ENCODE peak calls at places on chromosomes 16 and 17, in ten cellular contexts. F is CD4-positive, CD25-positive, alpha-beta regulatory T cell; I is aorta; K is GM23248; W is AG10803; Y is spleen; Q is bronchial epithelial cell; L is cardiac fibroblast; R is skeletal muscle cell; D is body of pancreas. A is an unnamed sample.

GRCh38 chr16:67531247-67531646 is 2.6 kb downstream of the RIPOR1 start:
- DNase-seq in F (no peak), I (no peak), K (no peak), W (no peak), Y (peak), Q (no peak), L (no peak), R (no peak), D (no peak), A (no peak)

GRCh38 chr17:7549401-7550055 is 670 bp downstream of the TNFSF12 start:
- DNase-seq in F (peak), I (peak), K (peak), W (no peak), Y (peak), Q (no peak), L (no peak), R (no peak), D (peak), A (no peak)

GRCh38 chr17:79214940-79215604 is 140.4 kb downstream of the ENGASE start:
- DNase-seq in F (no peak), I (no peak), K (no peak), W (no peak), Y (no peak), Q (no peak), L (no peak), R (no peak), D (no peak), A (no peak)

GRCh38 chr16:54938351-54939346 is 8.0 kb downstream of the IRX5 start:
- DNase-seq in F (no peak), I (no peak), K (peak), W (no peak), Y (no peak), Q (no peak), L (no peak), R (no peak), D (no peak), A (peak)

GRCh38 chr17:8151120-8151640 is 1.0 kb downstream of the PER1 start:
- DNase-seq in F (peak), I (peak), K (peak), W (peak), Y (peak), Q (peak), L (peak), R (peak), D (peak), A (peak)

GRCh38 chr16:85606920-85607319 is 6.2 kb upstream of the GSE1 start:
- DNase-seq in F (no peak), I (no peak), K (no peak), W (no peak), Y (no peak), Q (no peak), L (no peak), R (no peak), D (no peak), A (no peak)

GRCh38 chr17:7982666-7983065 is 19.7 kb upstream of the GUCY2D start:
- DNase-seq in F (no peak), I (no peak), K (peak), W (peak), Y (no peak), Q (peak), L (peak), R (no peak), D (no peak), A (peak)

GRCh38 chr16:66728117-66728787 is 23.2 kb downstream of the DYNC1LI2 start:
- DNase-seq in F (peak), I (no peak), K (peak), W (peak), Y (no peak), Q (peak), L (peak), R (no peak), D (peak), A (peak)

GRCh38 chr16:20683812-20684211 is 13.7 kb downstream of the ACSM1 start:
- DNase-seq in F (no peak), I (no peak), K (no peak), W (no peak), Y (no peak), Q (no peak), L (no peak), R (no peak), D (no peak), A (no peak)

GRCh38 chr16:31148281-31148728 is 1.6 kb downstream of the PRSS36 start:
- DNase-seq in F (no peak), I (no peak), K (no peak), W (no peak), Y (no peak), Q (peak), L (no peak), R (no peak), D (peak), A (no peak)

GRCh38 chr16:68743664-68744063 is 6.6 kb downstream of the CDH1 start:
- DNase-seq in F (no peak), I (no peak), K (no peak), W (no peak), Y (no peak), Q (no peak), L (no peak), R (no peak), D (no peak), A (no peak)

GRCh38 chr16:68749424-68749823 is 12.3 kb downstream of the CDH1 start:
- DNase-seq in F (no peak), I (no peak), K (no peak), W (no peak), Y (no peak), Q (no peak), L (no peak), R (no peak), D (no peak), A (no peak)

GRCh38 chr16:68740628-68741346 is 3.7 kb downstream of the CDH1 start:
- DNase-seq in F (no peak), I (no peak), K (no peak), W (no peak), Y (no peak), Q (no peak), L (no peak), R (no peak), D (no peak), A (no peak)

GRCh38 chr16:68746951-68747350 is 9.9 kb downstream of the CDH1 start:
- DNase-seq in F (no peak), I (no peak), K (no peak), W (no peak), Y (no peak), Q (no peak), L (no peak), R (no peak), D (no peak), A (no peak)

DNA sequence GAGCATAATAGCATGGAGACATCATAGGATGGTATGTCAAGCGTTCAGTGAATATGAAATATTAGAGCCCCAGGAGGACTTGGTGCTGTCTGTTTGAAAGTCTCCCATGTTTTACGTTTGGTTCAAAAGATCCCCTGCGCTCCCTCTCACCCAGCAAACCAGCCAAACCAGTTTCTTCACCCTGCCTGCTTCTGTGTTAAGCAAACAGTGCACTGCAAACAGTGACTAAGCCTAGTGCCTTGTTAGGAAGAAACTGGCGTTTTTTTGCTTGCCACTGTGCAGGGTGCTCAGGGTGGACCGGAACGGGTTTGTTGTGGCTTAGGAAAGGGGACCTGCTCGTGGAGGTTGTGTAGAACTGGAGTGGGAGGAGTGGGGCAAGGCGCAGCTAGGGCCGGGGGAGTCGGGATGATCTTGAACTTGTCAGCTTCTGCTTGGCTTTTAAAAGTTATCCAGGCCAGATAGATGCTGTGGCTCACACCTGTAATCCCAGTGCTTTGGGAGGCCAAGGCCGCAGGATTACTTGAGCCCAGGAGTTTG is 7.7 kb downstream of the CDH1 start:
- DNase-seq in F (no peak), I (no peak), K (peak), W (peak), Y (no peak), Q (peak), L (peak), R (no peak), D (peak), A (peak)
- H3K4me3 ChIP-seq in F (no peak), I (no peak), K (no peak), W (no peak), Y (no peak), Q (peak), L (no peak), R (no peak), D (no peak), A (no peak)

GRCh38 chr17:45895969-45896793 is 1.8 kb downstream of the MAPT start:
- DNase-seq in F (no peak), I (no peak), K (peak), W (no peak), Y (no peak), Q (no peak), L (no peak), R (no peak), D (no peak), A (peak)
- H3K4me3 ChIP-seq in F (no peak), I (peak), K (no peak), W (no peak), Y (peak), Q (no peak), L (no peak), R (no peak), D (no peak), A (no peak)

GRCh38 chr16:75048546-75048945 is 49.7 kb downstream of the ZNRF1 start:
- DNase-seq in F (no peak), I (no peak), K (no peak), W (no peak), Y (no peak), Q (no peak), L (no peak), R (no peak), D (no peak), A (no peak)

GRCh38 chr16:75054556-75054947 is 55.7 kb downstream of the ZNRF1 start:
- DNase-seq in F (no peak), I (no peak), K (no peak), W (no peak), Y (no peak), Q (no peak), L (no peak), R (no peak), D (no peak), A (no peak)

GRCh38 chr16:75052481-75053211 is 53.8 kb downstream of the ZNRF1 start:
- DNase-seq in F (no peak), I (no peak), K (no peak), W (no peak), Y (no peak), Q (no peak), L (no peak), R (no peak), D (no peak), A (no peak)

GRCh38 chr16:75058815-75059214 is 57.8 kb downstream of the LDHD start:
- DNase-seq in F (no peak), I (no peak), K (no peak), W (no peak), Y (no peak), Q (no peak), L (no peak), R (no peak), D (no peak), A (peak)

DNA sequence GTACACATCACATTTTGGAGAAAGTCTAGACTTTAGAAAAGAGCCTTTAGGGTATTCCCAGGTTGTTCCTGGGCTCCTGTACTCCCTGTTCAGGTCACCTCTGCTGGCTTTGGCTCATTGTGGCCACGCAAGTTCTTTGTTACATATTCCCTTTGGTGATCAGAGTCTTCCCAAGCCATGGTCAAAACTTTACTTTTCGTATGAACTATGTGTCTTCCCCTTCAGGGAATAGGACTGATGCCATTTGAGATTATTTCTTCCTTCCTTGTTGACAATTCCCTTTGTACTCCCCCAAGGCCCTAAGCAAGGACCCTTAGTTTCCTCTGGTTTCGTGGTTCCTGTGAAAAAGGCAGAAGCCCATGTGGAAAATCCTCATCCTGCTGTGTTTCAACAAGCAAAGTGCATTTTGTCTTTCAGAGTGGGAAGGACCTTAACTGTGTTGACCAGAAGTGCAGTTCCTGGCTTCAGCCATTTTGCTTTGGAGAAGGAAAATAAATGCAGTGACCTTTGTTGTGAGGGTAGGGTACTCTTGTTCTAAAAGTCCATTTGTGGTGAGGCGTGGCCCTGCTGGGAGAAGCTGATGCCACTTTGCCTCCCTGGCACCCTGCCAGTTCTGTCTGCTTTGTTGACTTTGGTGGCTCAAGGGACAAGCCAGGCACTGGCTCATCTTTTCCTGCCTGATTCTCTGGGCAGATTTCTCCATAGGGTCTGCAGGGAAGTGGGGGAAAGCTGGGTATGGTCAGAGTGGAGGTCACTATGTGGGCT is 55.1 kb downstream of the ZNRF1 start:
- DNase-seq in F (no peak), I (peak), K (no peak), W (no peak), Y (no peak), Q (no peak), L (no peak), R (no peak), D (peak), A (no peak)
- H3K4me3 ChIP-seq in F (no peak), I (no peak), K (no peak), W (no peak), Y (no peak), Q (no peak), L (no peak), R (no peak), D (no peak), A (no peak)

GRCh38 chr17:78132086-78132676 is 1.6 kb downstream of the TMC8 start:
- DNase-seq in F (peak), I (peak), K (no peak), W (no peak), Y (peak), Q (no peak), L (no peak), R (no peak), D (peak), A (no peak)
- H3K4me3 ChIP-seq in F (peak), I (no peak), K (no peak), W (no peak), Y (peak), Q (peak), L (no peak), R (no peak), D (no peak), A (no peak)

DNA sequence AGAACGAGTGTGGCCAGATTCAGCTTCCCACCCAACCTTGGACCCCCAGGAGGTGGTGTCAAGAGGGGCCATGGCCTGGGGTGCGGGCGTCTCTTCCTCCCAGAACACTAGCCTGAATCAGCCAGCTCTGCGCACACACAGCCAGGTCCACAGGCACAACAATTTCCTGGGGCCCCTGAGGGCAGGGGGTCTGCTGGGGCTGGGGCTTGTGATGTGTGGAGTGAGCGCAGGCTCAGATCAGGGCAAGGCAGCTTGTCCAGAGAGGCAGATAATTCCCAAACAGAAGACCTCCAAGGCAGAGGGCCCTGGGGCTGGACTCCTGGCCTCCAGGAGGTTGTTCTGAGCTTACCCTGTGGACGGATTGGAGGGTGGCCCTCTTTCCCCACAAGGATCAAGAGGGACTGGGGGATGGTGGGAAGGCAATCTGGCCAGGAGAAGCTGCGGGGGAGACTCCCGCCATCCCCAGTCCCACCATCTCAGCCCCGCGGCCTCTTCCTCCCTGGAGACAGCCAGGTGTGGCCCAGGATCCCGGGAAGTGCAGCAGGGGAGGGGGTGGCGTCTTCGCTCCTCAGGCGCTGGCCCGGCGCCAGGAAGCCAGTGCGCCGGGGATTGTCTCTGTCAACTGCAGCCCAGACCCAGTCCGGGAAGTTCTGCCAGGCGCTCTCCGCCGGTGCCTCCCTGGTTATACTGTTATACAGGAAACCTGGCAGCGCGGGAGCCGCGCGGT is 52.0 kb upstream of the AMZ2 start:
- DNase-seq in F (no peak), I (no peak), K (no peak), W (no peak), Y (peak), Q (no peak), L (no peak), R (no peak), D (no peak), A (no peak)
- H3K4me3 ChIP-seq in F (no peak), I (no peak), K (no peak), W (no peak), Y (peak), Q (no peak), L (no peak), R (no peak), D (no peak), A (no peak)

DNA sequence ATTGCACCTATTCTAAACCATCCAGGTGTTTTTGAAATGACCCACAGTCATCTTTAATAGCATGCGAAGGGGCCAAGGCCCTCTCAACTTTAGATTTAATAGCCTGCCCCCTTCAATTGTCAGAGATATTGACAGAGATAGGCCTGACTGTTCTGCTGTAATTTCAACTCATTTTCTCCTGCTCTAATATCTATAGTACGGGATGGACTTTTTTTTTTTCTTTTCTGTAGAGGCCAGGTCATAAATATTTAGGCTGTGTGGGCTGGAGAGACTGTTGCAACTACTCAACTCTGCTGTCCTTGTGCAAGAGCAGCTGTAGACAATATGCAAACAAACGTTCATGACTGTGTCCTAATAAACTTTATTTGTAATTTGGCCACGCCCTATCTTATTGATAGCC is 24.7 kb upstream of the KRT20 start:
- DNase-seq in F (no peak), I (no peak), K (peak), W (peak), Y (no peak), Q (peak), L (peak), R (peak), D (no peak), A (peak)
- H3K4me3 ChIP-seq in F (no peak), I (no peak), K (peak), W (no peak), Y (no peak), Q (no peak), L (no peak), R (no peak), D (no peak), A (no peak)

DNA sequence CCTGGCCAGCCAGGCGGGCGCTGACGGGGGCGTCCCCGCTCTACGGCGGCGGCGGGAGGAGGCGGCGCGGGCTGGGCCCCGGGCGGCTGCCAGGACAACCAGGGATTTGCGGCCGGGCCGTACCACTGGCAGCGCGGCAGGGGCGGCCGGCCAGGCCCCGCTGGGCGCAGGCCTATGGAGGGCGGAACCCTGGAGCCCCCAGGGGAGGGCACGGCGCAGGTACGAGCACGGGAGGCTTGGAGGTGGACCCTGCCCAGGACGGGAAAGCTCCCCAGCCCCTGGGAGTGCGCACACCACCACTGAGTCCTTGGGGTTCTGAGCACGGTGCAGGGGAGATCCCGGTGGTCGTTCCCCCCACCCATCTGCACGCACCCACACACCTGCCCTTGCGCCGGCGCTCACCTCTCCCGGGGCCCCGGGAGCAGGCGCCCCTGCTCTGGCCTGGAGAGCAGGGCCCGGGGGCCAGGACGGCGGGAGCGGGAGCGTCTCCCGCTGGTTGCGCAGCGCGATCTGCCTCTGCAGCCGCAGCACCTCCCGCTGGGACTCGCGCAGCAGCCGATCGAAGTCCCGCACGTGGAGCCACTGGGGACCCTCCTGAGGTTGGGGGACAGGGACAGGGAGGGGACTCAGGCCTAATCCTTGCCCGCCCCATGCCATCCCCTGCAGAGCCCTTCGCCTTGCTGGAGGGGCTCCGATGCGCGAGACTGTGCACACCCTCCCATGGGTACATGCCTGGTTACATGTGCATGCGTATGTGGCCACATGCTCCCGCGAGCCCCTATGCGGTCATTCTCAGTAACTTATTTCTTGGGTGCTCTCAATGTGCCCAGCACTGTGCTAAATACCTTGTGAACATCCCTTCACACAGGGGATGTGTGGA is 3.9 kb downstream of the TSPOAP1 start:
- DNase-seq in F (no peak), I (peak), K (peak), W (peak), Y (peak), Q (no peak), L (no peak), R (no peak), D (peak), A (no peak)
- H3K4me3 ChIP-seq in F (no peak), I (peak), K (peak), W (peak), Y (peak), Q (peak), L (peak), R (peak), D (peak), A (peak)

GRCh38 chr16:28259091-28259780 is 33.1 kb upstream of the SBK1 start:
- DNase-seq in F (no peak), I (no peak), K (no peak), W (no peak), Y (no peak), Q (no peak), L (no peak), R (no peak), D (no peak), A (no peak)

GRCh38 chr16:28260193-28260592 is 32.1 kb upstream of the SBK1 start:
- DNase-seq in F (no peak), I (no peak), K (no peak), W (no peak), Y (no peak), Q (no peak), L (no peak), R (no peak), D (no peak), A (no peak)

GRCh38 chr16:28257256-28257655 is 35.1 kb upstream of the SBK1 start:
- DNase-seq in F (no peak), I (no peak), K (no peak), W (no peak), Y (no peak), Q (no peak), L (no peak), R (no peak), D (no peak), A (no peak)

GRCh38 chr16:28259781-28260150 is 32.6 kb upstream of the SBK1 start:
- DNase-seq in F (no peak), I (no peak), K (no peak), W (no peak), Y (no peak), Q (no peak), L (no peak), R (no peak), D (no peak), A (no peak)

DNA sequence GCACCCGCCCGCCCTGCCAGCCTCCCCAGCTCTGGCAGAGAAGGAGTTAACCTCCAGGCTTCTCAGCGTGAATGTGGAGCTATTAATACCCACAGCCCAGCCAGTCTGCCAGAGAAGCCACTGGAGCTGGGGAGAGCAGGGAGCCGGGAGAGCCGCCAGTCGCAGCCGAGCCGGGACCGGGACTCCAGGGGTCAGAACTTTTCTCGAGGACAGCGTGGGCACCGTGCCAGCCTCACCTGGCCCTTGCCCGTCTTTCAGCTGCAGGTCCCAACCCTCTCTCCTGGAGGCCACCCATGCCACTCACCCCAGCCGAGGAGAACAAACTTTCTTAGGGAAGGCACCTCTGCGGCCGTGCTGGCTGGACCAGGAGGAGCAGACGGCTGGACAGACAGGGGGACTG is 33.8 kb upstream of the SBK1 start:
- DNase-seq in F (no peak), I (peak), K (peak), W (peak), Y (no peak), Q (no peak), L (peak), R (no peak), D (peak), A (peak)
- H3K4me3 ChIP-seq in F (no peak), I (no peak), K (no peak), W (no peak), Y (peak), Q (no peak), L (no peak), R (no peak), D (no peak), A (no peak)